ENCODE peak calls at places on chromosomes 1 and 21, in six cellular contexts. W is naive thymus-derived CD4-positive, alpha-beta T cell; X is naive thymus-derived CD8-positive, alpha-beta T cell; C is fibroblast of mammary gland; J is endothelial cell of umbilical vein; L is K562. P is an unnamed sample.

GRCh38 chr1:21335750-21336168 is 45.5 kb upstream of the ECE1 start:
- DNase-seq in J (no peak), X (no peak), W (no peak), C (no peak), L (no peak), P (no peak)

GRCh38 chr1:34684246-34684645 is 70.6 kb upstream of the GJB5 start:
- DNase-seq in J (no peak), L (no peak), W (no peak), X (no peak), C (no peak), P (no peak)

GRCh38 chr1:160257411-160258015 is 4.8 kb downstream of the DCAF8 start:
- DNase-seq in X (no peak), L (no peak), W (no peak), J (no peak), C (no peak), P (no peak)

GRCh38 chr1:175514309-175515001 is 228.9 kb downstream of the TNR start:
- DNase-seq in X (no peak), C (no peak), W (no peak), J (peak), L (no peak), P (peak)

GRCh38 chr1:94322696-94323095 is 85.3 kb upstream of the ARHGAP29 start:
- DNase-seq in C (peak), W (no peak), J (no peak), X (no peak), L (no peak), P (no peak)

GRCh38 chr1:89523597-89524368 is 846 bp upstream of the LRRC8B start:
- DNase-seq in W (no peak), J (peak), X (peak), L (peak), C (peak), P (no peak)

GRCh38 chr1:153795934-153796785 is 21.0 kb downstream of the SLC27A3 start:
- DNase-seq in X (no peak), C (no peak), J (no peak), W (no peak), L (no peak), P (no peak)

GRCh38 chr1:39489567-39490239 is 1.7 kb upstream of the BMP8A start:
- DNase-seq in X (no peak), C (no peak), W (no peak), J (no peak), L (no peak), P (no peak)

GRCh38 chr1:31444725-31445448 is 31.9 kb downstream of the SERINC2 start:
- DNase-seq in L (no peak), W (no peak), C (no peak), J (peak), X (no peak), P (no peak)

GRCh38 chr1:3553166-3553939 is 58.0 kb downstream of the MEGF6 start:
- DNase-seq in L (no peak), X (no peak), W (no peak), C (no peak), J (no peak), P (no peak)

GRCh38 chr1:159177273-159177907 is 6.0 kb downstream of the CADM3 start:
- DNase-seq in X (no peak), W (no peak), C (peak), J (peak), L (peak), P (peak)

GRCh38 chr21:14707265-14708020 is 161.3 kb upstream of the SAMSN1 start:
- DNase-seq in W (no peak), X (no peak), J (no peak), L (no peak), C (no peak), P (no peak)

GRCh38 chr21:45290948-45291612 is 3.4 kb upstream of the POFUT2 start:
- DNase-seq in W (no peak), J (no peak), X (no peak), C (peak), L (no peak), P (no peak)